ENCODE peak calls at places on chromosomes 13 and 19, in eight cellular contexts. L, M, Q, O, E, H, B and A are unnamed samples.

GRCh38 chr19:41691268-41691970 is 3.3 kb upstream of the CEACAM7 start:
- DNase-seq in O (peak), M (no peak), B (no peak), L (no peak), H (peak), E (no peak), Q (peak), A (no peak)

GRCh38 chr13:18739310-18739709 is 442.3 kb downstream of the TUBA3C start:
- DNase-seq in B (no peak), L (no peak), E (no peak), O (no peak), Q (no peak), M (no peak), H (no peak), A (no peak)

GRCh38 chr13:32837973-32838940 is 178.0 kb upstream of the KL start:
- DNase-seq in Q (no peak), B (no peak), L (no peak), H (no peak), M (no peak), E (no peak), O (no peak), A (no peak)

GRCh38 chr19:48480151-48480475 is 10.9 kb downstream of the CYTH2 start:
- DNase-seq in B (no peak), E (peak), O (no peak), L (no peak), Q (no peak), H (peak), M (no peak), A (no peak)

GRCh38 chr13:42486711-42487198 is 87.2 kb upstream of the TNFSF11 start:
- DNase-seq in O (peak), M (peak), L (peak), E (peak), Q (no peak), B (no peak), H (no peak), A (no peak)

GRCh38 chr13:79281335-79281734 is 124.7 kb downstream of the RBM26 start:
- DNase-seq in Q (peak), B (no peak), H (no peak), E (no peak), M (no peak), L (no peak), O (no peak), A (no peak)

GRCh38 chr13:94764576-94765321 is 52.4 kb upstream of the SOX21 start:
- DNase-seq in B (no peak), E (no peak), M (no peak), O (no peak), L (no peak), Q (no peak), H (no peak), A (no peak)

GRCh38 chr19:6577410-6578125 is 13.4 kb downstream of the CD70 start:
- DNase-seq in O (peak), L (no peak), H (peak), E (peak), M (no peak), Q (peak), B (no peak), A (no peak)

GRCh38 chr13:31046711-31047279 is 114.3 kb downstream of the TEX26 start:
- DNase-seq in H (peak), E (no peak), Q (no peak), L (no peak), O (no peak), B (no peak), M (no peak), A (no peak)

GRCh38 chr13:26575244-26575643 is 17.8 kb downstream of the WASF3 start:
- DNase-seq in M (no peak), Q (no peak), L (no peak), B (no peak), H (no peak), O (no peak), E (no peak), A (no peak)

GRCh38 chr13:113149711-113150544 is 8.5 kb upstream of the PROZ start:
- DNase-seq in E (no peak), B (no peak), H (no peak), M (no peak), L (no peak), Q (peak), O (no peak), A (no peak)

GRCh38 chr19:45578861-45579260 is 5.7 kb downstream of the OPA3 start:
- DNase-seq in Q (no peak), E (no peak), H (no peak), B (no peak), M (no peak), O (no peak), L (no peak), A (no peak)

GRCh38 chr13:52850396-52851152 is 2.1 kb upstream of the PCDH8 start:
- DNase-seq in B (no peak), H (peak), M (no peak), E (peak), Q (peak), O (peak), L (no peak), A (peak)

GRCh38 chr13:92513672-92514071 is 712.9 kb upstream of the GPC6 start:
- DNase-seq in H (no peak), B (no peak), O (no peak), M (no peak), Q (no peak), L (no peak), E (no peak), A (no peak)

GRCh38 chr19:47765522-47766358 is 12.8 kb upstream of the SELENOW start:
- DNase-seq in H (peak), O (no peak), L (no peak), Q (peak), M (no peak), B (no peak), E (peak), A (peak)

GRCh38 chr19:35741216-35741541 is 1.1 kb downstream of the IGFLR1 start:
- DNase-seq in B (no peak), Q (no peak), M (no peak), O (no peak), H (no peak), L (no peak), E (no peak), A (no peak)
- TF ChIP-seq CTCF in B (no peak), Q (peak), M (no peak), O (no peak), H (no peak), L (no peak), E (no peak), A (peak)

GRCh38 chr19:40220674-40221073 is 2.5 kb upstream of the TTC9B start:
- DNase-seq in B (no peak), M (no peak), O (no peak), L (no peak), H (no peak), E (no peak), Q (no peak), A (no peak)

GRCh38 chr19:40217921-40218890 is at the start of gene TTC9B:
- DNase-seq in O (no peak), B (no peak), M (no peak), L (no peak), Q (peak), E (no peak), H (no peak), A (peak)

GRCh38 chr19:40221858-40222619 is 3.9 kb upstream of the TTC9B start:
- DNase-seq in M (peak), H (peak), E (peak), Q (peak), O (peak), B (peak), L (peak), A (peak)

GRCh38 chr19:40217027-40217810 is 965 bp downstream of the TTC9B start:
- DNase-seq in O (no peak), B (peak), Q (peak), M (peak), E (no peak), H (peak), L (no peak), A (peak)

DNA sequence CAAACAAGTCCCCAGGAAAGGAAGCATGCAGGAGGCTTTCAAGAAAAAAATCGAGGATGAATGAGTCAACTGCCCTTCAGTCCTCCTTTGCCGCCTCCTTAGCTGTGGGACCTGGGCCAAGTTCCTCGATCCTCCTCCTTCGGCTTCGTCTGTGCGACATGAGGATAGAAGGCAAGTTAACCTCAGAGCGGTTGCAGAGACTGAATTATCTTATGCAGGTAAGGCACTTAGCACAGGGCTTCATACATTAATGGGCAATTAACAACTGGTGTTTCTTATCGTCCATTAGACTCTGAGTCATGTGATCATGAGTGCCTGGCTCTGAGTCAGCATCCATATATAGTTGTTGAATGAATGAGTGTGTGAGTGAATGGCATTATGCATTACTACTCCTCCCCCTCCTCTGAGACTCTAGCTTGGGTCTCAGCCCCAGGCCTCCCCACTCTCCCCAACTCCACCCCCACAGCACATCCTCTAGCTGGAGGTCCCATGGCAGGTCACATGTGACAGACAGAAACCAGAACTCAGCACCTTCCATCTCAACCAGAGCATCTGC is 1.6 kb upstream of the TTC9B start:
- DNase-seq in L (no peak), Q (no peak), E (peak), O (peak), B (peak), H (no peak), M (peak), A (no peak)
- TF ChIP-seq CTCF in L (no peak), Q (no peak), E (no peak), O (no peak), B (no peak), H (no peak), M (no peak), A (no peak)

GRCh38 chr19:58182577-58182988 is 278 bp upstream of the ZNF274 start:
- DNase-seq in M (no peak), B (no peak), E (no peak), L (peak), Q (no peak), H (no peak), O (peak), A (no peak)
- TF ChIP-seq CTCF in M (no peak), B (no peak), E (no peak), L (no peak), Q (no peak), H (no peak), O (no peak), A (no peak)

DNA sequence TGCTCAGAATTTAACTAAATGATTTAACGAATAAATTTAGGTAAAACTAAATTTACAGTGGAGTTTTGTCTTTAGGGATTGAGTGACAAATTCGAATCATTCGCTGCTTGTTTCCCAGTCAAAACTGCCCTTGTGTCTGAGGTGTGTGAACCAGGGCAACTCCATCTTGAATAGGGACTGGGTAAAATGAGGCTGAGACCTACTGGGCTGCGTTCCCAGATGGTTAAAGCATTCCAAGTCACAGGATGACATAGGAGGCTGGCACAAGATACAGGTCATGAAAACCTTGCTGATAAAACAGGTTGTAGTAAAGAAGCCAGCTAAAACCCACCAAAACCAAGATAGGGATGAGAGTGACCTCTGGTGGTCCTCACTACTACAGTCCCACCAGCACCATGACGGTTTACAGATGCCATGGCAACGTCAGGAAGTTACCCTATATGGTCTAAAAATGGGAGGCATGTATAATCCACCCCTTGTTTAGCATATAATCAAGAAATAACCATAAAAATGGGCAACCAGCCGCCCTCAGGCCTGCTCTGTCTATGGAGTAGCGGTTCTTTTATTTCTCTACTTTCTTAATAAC is 10.2 kb upstream of the ANKRD10 start:
- DNase-seq in H (no peak), E (no peak), Q (peak), M (no peak), B (no peak), L (no peak), O (no peak), A (peak)
- TF ChIP-seq CTCF in H (no peak), E (no peak), Q (peak), M (no peak), B (peak), L (no peak), O (no peak), A (peak)

GRCh38 chr13:46962286-46962941 is 65.6 kb upstream of the HTR2A start:
- DNase-seq in O (peak), M (no peak), E (peak), H (no peak), L (no peak), B (no peak), Q (no peak), A (no peak)
- TF ChIP-seq CTCF in O (no peak), M (peak), E (peak), H (no peak), L (peak), B (peak), Q (peak), A (peak)